ENCODE peak calls at places on chromosomes 12 and 14, in seven cellular contexts. One of them, this sample, is unnamed.

GRCh38 chr12:45008211-45008610 is 42.7 kb downstream of the DBX2 start:
- DNase-seq in esophagus squamous epithelium: no peak
- DNase-seq in fibroblast of lung: no peak
- DNase-seq in stomach: no peak
- DNase-seq in left ventricle myocardium inferior: no peak
- DNase-seq in lung: no peak
- DNase-seq in body of pancreas: no peak
- DNase-seq in this sample: no peak

GRCh38 chr12:48956279-48957140 is 777 bp downstream of the ARF3 start:
- DNase-seq in body of pancreas: peak
- DNase-seq in lung: peak
- DNase-seq in left ventricle myocardium inferior: peak
- DNase-seq in fibroblast of lung: peak
- DNase-seq in esophagus squamous epithelium: no peak
- DNase-seq in stomach: peak
- DNase-seq in this sample: peak

GRCh38 chr12:8698132-8698829 is 490 bp downstream of the RIMKLB start:
- DNase-seq in esophagus squamous epithelium: no peak
- DNase-seq in fibroblast of lung: peak
- DNase-seq in body of pancreas: peak
- DNase-seq in stomach: peak
- DNase-seq in left ventricle myocardium inferior: peak
- DNase-seq in lung: peak
- DNase-seq in this sample: no peak

GRCh38 chr14:22532345-22533056 is 56.5 kb downstream of the DAD1 start:
- DNase-seq in left ventricle myocardium inferior: no peak
- DNase-seq in esophagus squamous epithelium: no peak
- DNase-seq in stomach: no peak
- DNase-seq in body of pancreas: no peak
- DNase-seq in lung: no peak
- DNase-seq in fibroblast of lung: peak
- DNase-seq in this sample: peak

GRCh38 chr12:16166563-16167470 is 110.7 kb downstream of the SLC15A5 start:
- DNase-seq in esophagus squamous epithelium: no peak
- DNase-seq in lung: no peak
- DNase-seq in stomach: no peak
- DNase-seq in fibroblast of lung: no peak
- DNase-seq in body of pancreas: no peak
- DNase-seq in left ventricle myocardium inferior: no peak
- DNase-seq in this sample: no peak

GRCh38 chr12:65494537-65494936 is 216.1 kb downstream of the MSRB3 start:
- DNase-seq in body of pancreas: no peak
- DNase-seq in fibroblast of lung: peak
- DNase-seq in esophagus squamous epithelium: no peak
- DNase-seq in lung: no peak
- DNase-seq in stomach: no peak
- DNase-seq in left ventricle myocardium inferior: no peak
- DNase-seq in this sample: no peak

GRCh38 chr12:64824500-64825142 is at the start of gene TBC1D30:
- DNase-seq in stomach: no peak
- DNase-seq in esophagus squamous epithelium: no peak
- DNase-seq in lung: no peak
- DNase-seq in body of pancreas: peak
- DNase-seq in left ventricle myocardium inferior: no peak
- DNase-seq in fibroblast of lung: peak
- DNase-seq in this sample: peak

GRCh38 chr14:100586520-100587247 is 533 bp downstream of the BEGAIN start:
- DNase-seq in left ventricle myocardium inferior: peak
- DNase-seq in fibroblast of lung: peak
- DNase-seq in stomach: no peak
- DNase-seq in body of pancreas: peak
- DNase-seq in lung: no peak
- DNase-seq in esophagus squamous epithelium: no peak
- DNase-seq in this sample: no peak

GRCh38 chr12:101436146-101436545 is 28.6 kb upstream of the ARL1 start:
- DNase-seq in fibroblast of lung: no peak
- DNase-seq in left ventricle myocardium inferior: no peak
- DNase-seq in lung: no peak
- DNase-seq in stomach: no peak
- DNase-seq in body of pancreas: no peak
- DNase-seq in esophagus squamous epithelium: no peak
- DNase-seq in this sample: no peak

GRCh38 chr14:85535916-85536834 is 6.2 kb downstream of the FLRT2 start:
- DNase-seq in body of pancreas: peak
- DNase-seq in lung: no peak
- DNase-seq in left ventricle myocardium inferior: no peak
- DNase-seq in stomach: no peak
- DNase-seq in fibroblast of lung: peak
- DNase-seq in esophagus squamous epithelium: no peak
- DNase-seq in this sample: peak

GRCh38 chr12:96343347-96343954 is 56.8 kb downstream of the CDK17 start:
- DNase-seq in left ventricle myocardium inferior: no peak
- DNase-seq in stomach: no peak
- DNase-seq in esophagus squamous epithelium: no peak
- DNase-seq in body of pancreas: no peak
- DNase-seq in fibroblast of lung: peak
- DNase-seq in lung: no peak
- DNase-seq in this sample: peak

GRCh38 chr12:93173178-93173957 is 204.4 kb upstream of the NUDT4 start:
- DNase-seq in lung: no peak
- DNase-seq in stomach: no peak
- DNase-seq in fibroblast of lung: peak
- DNase-seq in left ventricle myocardium inferior: no peak
- DNase-seq in body of pancreas: no peak
- DNase-seq in esophagus squamous epithelium: no peak
- DNase-seq in this sample: peak

GRCh38 chr12:127899981-127900380 is 367.0 kb upstream of the TMEM132C start:
- DNase-seq in left ventricle myocardium inferior: no peak
- DNase-seq in esophagus squamous epithelium: no peak
- DNase-seq in lung: no peak
- DNase-seq in fibroblast of lung: no peak
- DNase-seq in body of pancreas: no peak
- DNase-seq in stomach: no peak
- DNase-seq in this sample: no peak

GRCh38 chr12:21850419-21850818 is 75.9 kb upstream of the KCNJ8 start:
- DNase-seq in lung: no peak
- DNase-seq in stomach: no peak
- DNase-seq in body of pancreas: no peak
- DNase-seq in esophagus squamous epithelium: no peak
- DNase-seq in left ventricle myocardium inferior: no peak
- DNase-seq in fibroblast of lung: no peak
- DNase-seq in this sample: no peak

GRCh38 chr12:69621551-69621950 is 10.8 kb upstream of the LRRC10 start:
- DNase-seq in esophagus squamous epithelium: no peak
- DNase-seq in stomach: no peak
- DNase-seq in left ventricle myocardium inferior: no peak
- DNase-seq in body of pancreas: no peak
- DNase-seq in fibroblast of lung: no peak
- DNase-seq in lung: no peak
- DNase-seq in this sample: no peak

GRCh38 chr12:92218394-92219077 is 72.9 kb upstream of the BTG1 start:
- DNase-seq in fibroblast of lung: no peak
- DNase-seq in body of pancreas: no peak
- DNase-seq in esophagus squamous epithelium: no peak
- DNase-seq in stomach: no peak
- DNase-seq in left ventricle myocardium inferior: no peak
- DNase-seq in lung: no peak
- DNase-seq in this sample: no peak

DNA sequence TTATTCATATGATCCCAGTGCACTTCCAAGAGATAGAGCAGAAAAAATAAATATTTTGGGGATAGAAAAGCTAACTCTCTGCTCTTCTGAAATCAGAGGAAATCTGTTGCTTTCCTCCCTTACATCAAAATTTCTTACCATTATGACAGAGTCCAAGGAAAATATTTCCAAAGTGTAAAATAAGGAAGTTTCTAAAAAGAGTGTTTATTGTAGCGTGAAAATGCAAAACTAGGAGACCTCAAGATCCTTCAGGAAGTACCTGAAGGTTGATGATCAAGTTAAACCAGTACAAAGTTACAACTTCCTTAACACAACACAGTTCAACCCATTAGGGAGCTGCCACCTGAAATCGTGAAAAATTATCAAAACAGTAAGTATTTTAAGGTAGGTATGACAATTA is at the start of gene OR6C2:
- DNase-seq in stomach: no peak
- DNase-seq in body of pancreas: no peak
- DNase-seq in fibroblast of lung: no peak
- DNase-seq in esophagus squamous epithelium: no peak
- DNase-seq in lung: no peak
- DNase-seq in left ventricle myocardium inferior: no peak
- DNase-seq in this sample: no peak
- H3K4me3 ChIP-seq in stomach: no peak
- H3K4me3 ChIP-seq in body of pancreas: no peak
- H3K4me3 ChIP-seq in fibroblast of lung: no peak
- H3K4me3 ChIP-seq in esophagus squamous epithelium: no peak
- H3K4me3 ChIP-seq in lung: no peak
- H3K4me3 ChIP-seq in left ventricle myocardium inferior: no peak
- H3K4me3 ChIP-seq in this sample: no peak

GRCh38 chr14:52124791-52125661 is 56.2 kb upstream of the NID2 start:
- DNase-seq in body of pancreas: no peak
- DNase-seq in fibroblast of lung: peak
- DNase-seq in lung: no peak
- DNase-seq in esophagus squamous epithelium: no peak
- DNase-seq in left ventricle myocardium inferior: no peak
- DNase-seq in stomach: no peak
- DNase-seq in this sample: peak
- H3K4me3 ChIP-seq in body of pancreas: no peak
- H3K4me3 ChIP-seq in fibroblast of lung: peak
- H3K4me3 ChIP-seq in lung: no peak
- H3K4me3 ChIP-seq in esophagus squamous epithelium: no peak
- H3K4me3 ChIP-seq in left ventricle myocardium inferior: no peak
- H3K4me3 ChIP-seq in stomach: no peak
- H3K4me3 ChIP-seq in this sample: no peak

GRCh38 chr14:36129181-36129580 is 47.3 kb downstream of the PTCSC3 start:
- DNase-seq in stomach: no peak
- DNase-seq in body of pancreas: no peak
- DNase-seq in left ventricle myocardium inferior: no peak
- DNase-seq in lung: no peak
- DNase-seq in fibroblast of lung: peak
- DNase-seq in esophagus squamous epithelium: no peak
- DNase-seq in this sample: no peak

GRCh38 chr14:36134026-36134425 is 42.5 kb downstream of the PTCSC3 start:
- DNase-seq in esophagus squamous epithelium: no peak
- DNase-seq in stomach: no peak
- DNase-seq in body of pancreas: no peak
- DNase-seq in fibroblast of lung: peak
- DNase-seq in lung: no peak
- DNase-seq in left ventricle myocardium inferior: no peak
- DNase-seq in this sample: no peak

GRCh38 chr14:36130186-36130585 is 46.3 kb downstream of the PTCSC3 start:
- DNase-seq in left ventricle myocardium inferior: no peak
- DNase-seq in body of pancreas: no peak
- DNase-seq in fibroblast of lung: no peak
- DNase-seq in stomach: no peak
- DNase-seq in esophagus squamous epithelium: no peak
- DNase-seq in lung: no peak
- DNase-seq in this sample: no peak

DNA sequence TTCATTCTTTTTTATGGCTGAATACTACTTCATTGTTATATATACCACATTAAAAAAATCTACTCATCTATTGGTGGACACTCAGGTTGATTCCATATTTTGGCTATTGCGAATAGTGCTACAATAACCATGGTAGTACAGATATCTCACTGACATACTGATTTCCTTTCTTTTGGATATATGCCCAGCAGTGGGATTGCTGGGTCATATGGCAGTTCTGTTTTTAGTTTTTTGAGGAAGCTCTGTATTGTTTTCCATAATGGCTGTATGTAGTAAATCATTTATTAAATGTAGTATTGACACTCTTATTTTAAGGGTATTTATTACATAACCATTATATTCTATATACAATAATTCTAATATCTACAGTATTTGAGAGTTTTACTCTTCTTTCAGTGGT is 43.7 kb downstream of the PTCSC3 start:
- DNase-seq in lung: no peak
- DNase-seq in esophagus squamous epithelium: no peak
- DNase-seq in left ventricle myocardium inferior: no peak
- DNase-seq in body of pancreas: no peak
- DNase-seq in stomach: no peak
- DNase-seq in fibroblast of lung: no peak
- DNase-seq in this sample: no peak
- H3K4me3 ChIP-seq in lung: no peak
- H3K4me3 ChIP-seq in esophagus squamous epithelium: no peak
- H3K4me3 ChIP-seq in left ventricle myocardium inferior: no peak
- H3K4me3 ChIP-seq in body of pancreas: no peak
- H3K4me3 ChIP-seq in stomach: no peak
- H3K4me3 ChIP-seq in fibroblast of lung: no peak
- H3K4me3 ChIP-seq in this sample: no peak

DNA sequence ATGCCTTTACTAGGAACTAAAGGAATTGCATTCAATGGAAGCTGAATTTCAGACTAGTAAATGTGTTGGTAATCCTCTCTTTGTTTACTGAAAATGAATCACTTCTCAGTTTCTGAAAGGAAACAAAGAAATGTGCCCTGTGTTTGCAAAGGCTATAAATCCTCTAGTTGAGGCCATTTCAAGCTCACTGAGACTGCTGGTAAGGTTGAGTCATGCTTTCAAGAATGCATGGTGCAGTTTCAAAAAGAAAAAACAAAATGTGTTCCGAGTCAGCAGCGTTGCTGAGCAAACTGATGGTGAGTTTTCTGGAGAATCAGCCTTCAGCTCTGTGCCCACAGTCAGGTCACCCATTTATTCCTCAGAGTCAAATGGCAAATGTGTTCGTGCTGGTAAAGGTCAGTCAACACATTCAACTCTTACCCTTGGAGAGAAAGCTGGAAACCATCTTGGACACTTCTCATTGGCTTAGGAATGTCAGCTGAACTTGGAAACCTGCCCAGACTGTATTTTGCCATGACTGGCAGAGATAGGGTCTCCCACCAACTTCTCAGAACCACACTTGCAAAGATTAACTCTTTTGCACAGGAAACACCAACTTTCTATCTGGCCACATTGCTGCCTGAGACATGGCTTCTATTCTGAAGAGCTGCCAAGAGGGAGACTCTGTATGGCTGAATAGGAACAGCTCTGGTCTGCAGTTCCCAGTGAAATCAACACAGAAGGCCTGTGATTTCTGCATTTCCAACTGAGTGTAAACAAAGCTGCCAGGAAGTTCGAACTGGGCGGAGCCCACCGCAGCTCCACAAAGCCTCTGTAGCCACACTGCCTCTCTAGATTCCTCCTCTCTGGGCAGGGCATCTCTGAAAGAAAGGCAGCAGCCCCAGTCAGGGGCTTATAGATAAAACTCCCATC is 484.4 kb downstream of the ATP23 start:
- DNase-seq in stomach: peak
- DNase-seq in esophagus squamous epithelium: no peak
- DNase-seq in body of pancreas: no peak
- DNase-seq in left ventricle myocardium inferior: no peak
- DNase-seq in fibroblast of lung: peak
- DNase-seq in lung: no peak
- DNase-seq in this sample: peak
- H3K4me3 ChIP-seq in stomach: no peak
- H3K4me3 ChIP-seq in esophagus squamous epithelium: no peak
- H3K4me3 ChIP-seq in body of pancreas: no peak
- H3K4me3 ChIP-seq in left ventricle myocardium inferior: no peak
- H3K4me3 ChIP-seq in fibroblast of lung: no peak
- H3K4me3 ChIP-seq in lung: no peak
- H3K4me3 ChIP-seq in this sample: no peak

This sample was measured in choroid plexus epithelial cell.